ENCODE peak calls at places on chromosomes 11 and 22, in six cellular contexts. W is SK-N-SH, U is K562, S is GM12878, L is HepG2, K is H1. G is an unnamed sample.

GRCh38 chr11:129930306-129930705 is 34.9 kb upstream of the NFRKB start:
- DNase-seq in L (no peak), U (peak; percentile 33), S (no peak), W (no peak), K (no peak), G (peak; percentile 29)

GRCh38 chr11:1225386-1226225 is 2.7 kb downstream of the MUC5B start:
- DNase-seq in U (no peak), W (peak; percentile 30), L (no peak), K (no peak), S (no peak), G (no peak)

GRCh38 chr22:44668190-44668885 is 33.7 kb upstream of the PRR5 start:
- DNase-seq in K (no peak), W (peak; percentile 90), S (no peak), L (no peak), U (peak; percentile 45), G (no peak)

GRCh38 chr11:35292290-35292689 is 127.1 kb downstream of the SLC1A2 start:
- DNase-seq in U (no peak), S (no peak), W (peak; percentile 8), L (no peak), K (no peak), G (no peak)

GRCh38 chr11:127624455-127624854 is 623.9 kb upstream of the KIRREL3 start:
- DNase-seq in S (no peak), U (no peak), K (no peak), W (no peak), L (no peak), G (no peak)

GRCh38 chr11:6737872-6738466 is 33.8 kb downstream of the OR2AG2 start:
- DNase-seq in K (no peak), L (peak; percentile 41), U (peak; percentile 62), S (no peak), W (peak; percentile 11), G (no peak)

GRCh38 chr22:40009953-40010751 is 15.4 kb downstream of the FAM83F start:
- DNase-seq in L (no peak), U (no peak), W (no peak), K (no peak), S (no peak), G (no peak)

GRCh38 chr11:104164028-104164520 is at the start of gene PDGFD:
- DNase-seq in L (peak; percentile 54), K (peak; percentile 76), S (no peak), U (no peak), W (peak; percentile 86), G (no peak)

GRCh38 chr22:29043906-29044575 is 17.6 kb downstream of the C22orf31 start:
- DNase-seq in W (no peak), L (no peak), K (no peak), S (no peak), U (no peak), G (no peak)

DNA sequence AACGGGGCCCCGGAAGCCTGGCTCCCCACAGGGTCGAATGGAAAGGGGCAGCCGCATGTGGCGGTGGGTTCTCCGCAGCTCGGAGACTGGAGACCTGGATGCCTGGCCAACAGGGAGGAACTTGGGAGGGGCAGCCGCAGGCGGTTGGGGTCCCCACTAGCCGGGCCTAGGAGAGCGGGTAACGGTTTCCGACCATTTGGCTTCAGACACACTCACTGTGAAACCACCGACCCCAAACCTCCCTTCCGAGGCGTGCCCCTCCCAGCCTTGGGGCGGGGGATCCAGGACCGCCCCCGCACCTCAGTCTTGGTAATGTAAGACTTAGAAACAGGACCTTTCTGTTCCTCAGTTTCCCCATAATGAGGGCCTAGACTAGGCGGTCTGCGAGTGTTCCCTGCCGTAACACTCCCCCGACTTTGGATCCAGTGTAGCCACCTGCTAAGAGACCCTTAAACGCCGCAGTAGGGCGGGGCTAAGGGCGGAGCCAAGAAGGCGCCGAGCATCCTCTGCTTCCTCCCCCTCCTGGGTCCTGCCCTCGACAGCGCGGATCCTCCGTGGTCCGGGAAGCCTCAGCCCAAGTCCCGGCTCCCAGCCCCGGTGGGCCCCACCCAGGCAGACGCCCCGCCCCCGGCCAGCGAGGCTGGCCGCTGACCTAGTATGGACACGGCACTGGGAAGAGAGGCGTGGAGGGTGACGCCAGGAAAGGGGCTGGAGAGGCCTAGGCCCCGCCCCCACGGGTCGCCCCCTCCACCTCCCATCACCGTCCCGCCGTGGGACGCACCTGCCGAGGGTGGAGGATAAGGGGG is 1.8 kb upstream of the RASGRP2 start:
- DNase-seq in W (peak; percentile 96), K (no peak), L (no peak), S (no peak), U (peak; percentile 94), G (peak; percentile 81)
- TF ChIP-seq POLR2AphosphoS5 in W (no peak), K (no peak), L (no peak), S (no peak), U (no peak), G (peak; percentile 55)

DNA sequence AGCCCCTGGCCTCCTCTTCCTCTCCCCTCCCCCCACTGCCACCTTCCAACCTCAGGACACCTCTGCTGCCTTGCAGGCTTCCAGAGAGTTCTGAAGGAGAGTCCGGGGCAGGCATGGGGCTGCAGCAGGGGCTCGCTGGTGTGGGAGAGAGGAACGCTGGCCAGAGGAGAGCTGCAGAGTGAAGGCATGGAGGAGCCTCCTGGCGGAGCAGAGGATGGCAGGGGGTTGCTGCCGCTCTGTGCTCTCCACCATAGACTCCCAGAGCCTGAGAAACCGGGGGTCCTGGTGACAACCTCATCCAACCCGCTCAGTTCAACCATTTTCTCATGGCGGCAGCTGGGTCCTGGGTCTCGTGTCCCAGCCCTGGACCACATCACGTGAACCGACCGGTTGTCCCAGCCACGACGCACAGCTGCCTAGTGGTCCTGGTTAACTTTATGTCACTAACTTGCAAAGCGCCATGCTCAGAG is 17.5 kb downstream of the MRGPRG start:
- DNase-seq in S (no peak), U (no peak), W (peak; percentile 30), K (no peak), L (no peak), G (no peak)
- TF ChIP-seq GABPA in S (no peak), U (no peak), W (no peak), K (no peak), L (no peak), G (no peak)

GRCh38 chr11:64229090-64229958 is 1.0 kb upstream of the DNAJC4 start:
- DNase-seq in K (no peak), W (no peak), U (no peak), L (no peak), S (no peak), G (no peak)
- H3K4me3 ChIP-seq in K (peak overlapping the region; percentile 80), W (peak overlapping the region; percentile 73), U (peak overlapping the region; percentile 76), L (peak overlapping the region; percentile 94), S (peak overlapping the region; percentile 95), G (peak overlapping the region; percentile 73)

GRCh38 chr11:82405392-82405791 is 328.3 kb downstream of the FAM181B start:
- DNase-seq in S (no peak), W (no peak), K (no peak), U (no peak), L (no peak), G (no peak)
- TF ChIP-seq POLR2AphosphoS5 in S (no peak), W (no peak), K (no peak), U (no peak), L (no peak), G (no peak)

DNA sequence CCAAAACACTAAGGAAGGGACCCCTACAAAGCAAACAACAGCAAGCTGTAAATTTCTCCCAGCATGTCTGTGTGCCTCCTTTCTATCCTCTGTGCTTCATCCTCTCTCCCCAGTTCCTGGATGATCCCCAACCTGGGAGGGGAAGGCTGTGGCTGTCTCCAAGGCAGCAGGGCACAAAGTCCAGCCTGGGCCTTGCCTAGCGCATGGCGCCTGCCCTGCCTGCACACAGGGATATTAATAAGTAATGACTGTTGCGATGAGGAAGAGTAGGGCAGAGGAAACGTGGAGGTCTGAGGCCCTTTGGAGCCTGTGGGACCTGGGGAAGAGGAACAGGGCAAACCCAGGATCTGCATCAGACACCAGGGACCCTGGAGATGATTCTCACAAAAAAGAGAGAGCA is 2.0 kb downstream of the USH1C start:
- DNase-seq in U (no peak), L (peak; percentile 62), K (no peak), S (no peak), W (no peak), G (no peak)
- TF ChIP-seq GABPA in U (no peak), L (no peak), K (no peak), S (no peak), W (no peak), G (no peak)

DNA sequence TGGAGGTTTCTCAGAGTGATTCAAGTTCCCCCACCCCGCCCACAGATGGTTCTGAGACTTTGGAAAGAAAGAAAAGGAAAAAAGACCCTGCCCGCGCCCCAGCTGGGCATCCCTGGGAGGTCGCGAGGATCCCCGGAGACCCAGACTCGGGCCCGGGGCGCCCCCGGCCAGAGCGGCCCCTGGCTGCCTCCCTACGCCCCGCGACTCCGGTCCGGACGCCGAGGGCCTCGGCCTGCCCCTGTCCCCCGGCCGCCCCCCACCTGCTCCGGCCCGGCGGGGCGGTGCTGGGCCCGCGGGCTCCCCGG is 2.3 kb upstream of the AIFM3 start:
- DNase-seq in L (no peak), U (no peak), S (no peak), K (no peak), W (no peak), G (no peak)
- H3K4me3 ChIP-seq in L (peak overlapping the region; percentile 61), U (no peak overlapping the region), S (no peak overlapping the region), K (peak overlapping the region; percentile 62), W (peak overlapping the region; percentile 46), G (no peak overlapping the region)

G was measured in HL-60.